ENCODE peak calls at places on chromosomes 4 and X, in seven cellular contexts. One of them, this sample, is unnamed.

GRCh38 chr4:151021637-151022334 is 6.7 kb upstream of the LRBA start:
- ATAC-seq in natural killer cell: no peak
- ATAC-seq in HepG2: no peak
- ATAC-seq in Right ventricle myocardium inferior: no peak
- ATAC-seq in activated CD4-positive, alpha-beta T cell treated with anti-CD3 and anti-CD28 coated beads for 36 hours: no peak
- ATAC-seq in heart left ventricle: no peak
- ATAC-seq in naive thymus-derived CD8-positive, alpha-beta T cell: no peak
- ATAC-seq in this sample: no peak

GRCh38 chrX:22081475-22082092 is 49.5 kb downstream of the PHEX start:
- ATAC-seq in heart left ventricle: no peak
- ATAC-seq in HepG2: peak; percentile 89
- ATAC-seq in natural killer cell: peak; percentile 57
- ATAC-seq in naive thymus-derived CD8-positive, alpha-beta T cell: no peak
- ATAC-seq in Right ventricle myocardium inferior: no peak
- ATAC-seq in activated CD4-positive, alpha-beta T cell treated with anti-CD3 and anti-CD28 coated beads for 36 hours: no peak
- ATAC-seq in this sample: no peak

GRCh38 chr4:8095956-8096689 is 62.5 kb downstream of the ABLIM2 start:
- ATAC-seq in activated CD4-positive, alpha-beta T cell treated with anti-CD3 and anti-CD28 coated beads for 36 hours: no peak
- ATAC-seq in natural killer cell: no peak
- ATAC-seq in HepG2: no peak
- ATAC-seq in Right ventricle myocardium inferior: no peak
- ATAC-seq in naive thymus-derived CD8-positive, alpha-beta T cell: no peak
- ATAC-seq in heart left ventricle: no peak
- ATAC-seq in this sample: no peak

GRCh38 chr4:42501624-42502401 is 104.5 kb downstream of the SHISA3 start:
- ATAC-seq in HepG2: no peak
- ATAC-seq in natural killer cell: no peak
- ATAC-seq in Right ventricle myocardium inferior: no peak
- ATAC-seq in heart left ventricle: no peak
- ATAC-seq in activated CD4-positive, alpha-beta T cell treated with anti-CD3 and anti-CD28 coated beads for 36 hours: no peak
- ATAC-seq in naive thymus-derived CD8-positive, alpha-beta T cell: no peak
- ATAC-seq in this sample: no peak

GRCh38 chr4:1187182-1187581 is 14.8 kb upstream of the SPON2 start:
- ATAC-seq in Right ventricle myocardium inferior: no peak
- ATAC-seq in naive thymus-derived CD8-positive, alpha-beta T cell: peak; percentile 76
- ATAC-seq in heart left ventricle: peak; percentile 13
- ATAC-seq in HepG2: no peak
- ATAC-seq in natural killer cell: peak; percentile 97
- ATAC-seq in activated CD4-positive, alpha-beta T cell treated with anti-CD3 and anti-CD28 coated beads for 36 hours: peak; percentile 95
- ATAC-seq in this sample: no peak

GRCh38 chr4:102809190-102809589 is 18.2 kb downstream of the UBE2D3 start:
- ATAC-seq in heart left ventricle: peak; percentile 90
- ATAC-seq in naive thymus-derived CD8-positive, alpha-beta T cell: peak; percentile 79
- ATAC-seq in activated CD4-positive, alpha-beta T cell treated with anti-CD3 and anti-CD28 coated beads for 36 hours: peak; percentile 87
- ATAC-seq in natural killer cell: peak; percentile 54
- ATAC-seq in HepG2: no peak
- ATAC-seq in Right ventricle myocardium inferior: peak; percentile 85
- ATAC-seq in this sample: no peak

GRCh38 chr4:5069916-5070315 is 18.6 kb downstream of the STK32B start:
- ATAC-seq in HepG2: no peak
- ATAC-seq in Right ventricle myocardium inferior: no peak
- ATAC-seq in heart left ventricle: no peak
- ATAC-seq in natural killer cell: no peak
- ATAC-seq in activated CD4-positive, alpha-beta T cell treated with anti-CD3 and anti-CD28 coated beads for 36 hours: no peak
- ATAC-seq in naive thymus-derived CD8-positive, alpha-beta T cell: no peak
- ATAC-seq in this sample: no peak

GRCh38 chr4:158710814-158711213 is 12.4 kb downstream of the PPID start:
- ATAC-seq in activated CD4-positive, alpha-beta T cell treated with anti-CD3 and anti-CD28 coated beads for 36 hours: no peak
- ATAC-seq in naive thymus-derived CD8-positive, alpha-beta T cell: no peak
- ATAC-seq in Right ventricle myocardium inferior: no peak
- ATAC-seq in heart left ventricle: no peak
- ATAC-seq in natural killer cell: peak; percentile 32
- ATAC-seq in HepG2: peak; percentile 29
- ATAC-seq in this sample: no peak

GRCh38 chr4:336099-336892 is 1.3 kb upstream of the ZNF141 start:
- ATAC-seq in Right ventricle myocardium inferior: peak; percentile 33
- ATAC-seq in natural killer cell: no peak
- ATAC-seq in HepG2: no peak
- ATAC-seq in heart left ventricle: no peak
- ATAC-seq in naive thymus-derived CD8-positive, alpha-beta T cell: no peak
- ATAC-seq in activated CD4-positive, alpha-beta T cell treated with anti-CD3 and anti-CD28 coated beads for 36 hours: no peak
- ATAC-seq in this sample: peak; percentile 9

GRCh38 chr4:137703225-137703624 is 170.9 kb upstream of the PCDH18 start:
- ATAC-seq in natural killer cell: no peak
- ATAC-seq in Right ventricle myocardium inferior: peak; percentile 80
- ATAC-seq in activated CD4-positive, alpha-beta T cell treated with anti-CD3 and anti-CD28 coated beads for 36 hours: no peak
- ATAC-seq in naive thymus-derived CD8-positive, alpha-beta T cell: no peak
- ATAC-seq in heart left ventricle: peak; percentile 68
- ATAC-seq in HepG2: no peak
- ATAC-seq in this sample: no peak

GRCh38 chr4:2080429-2081300 is 21.5 kb downstream of the NAT8L start:
- ATAC-seq in activated CD4-positive, alpha-beta T cell treated with anti-CD3 and anti-CD28 coated beads for 36 hours: no peak
- ATAC-seq in naive thymus-derived CD8-positive, alpha-beta T cell: no peak
- ATAC-seq in heart left ventricle: peak; percentile 14
- ATAC-seq in Right ventricle myocardium inferior: peak; percentile 27
- ATAC-seq in HepG2: no peak
- ATAC-seq in natural killer cell: no peak
- ATAC-seq in this sample: peak; percentile 65

GRCh38 chrX:49308604-49309269 is 5.3 kb downstream of the GAGE10 start:
- ATAC-seq in Right ventricle myocardium inferior: peak; percentile 75
- ATAC-seq in heart left ventricle: peak; percentile 68
- ATAC-seq in naive thymus-derived CD8-positive, alpha-beta T cell: peak; percentile 81
- ATAC-seq in activated CD4-positive, alpha-beta T cell treated with anti-CD3 and anti-CD28 coated beads for 36 hours: peak; percentile 60
- ATAC-seq in HepG2: peak; percentile 53
- ATAC-seq in natural killer cell: peak; percentile 51
- ATAC-seq in this sample: peak; percentile 46

GRCh38 chrX:130176354-130176776 is 4.6 kb downstream of the RAB33A start:
- ATAC-seq in heart left ventricle: no peak
- ATAC-seq in naive thymus-derived CD8-positive, alpha-beta T cell: no peak
- ATAC-seq in HepG2: no peak
- ATAC-seq in natural killer cell: no peak
- ATAC-seq in Right ventricle myocardium inferior: no peak
- ATAC-seq in activated CD4-positive, alpha-beta T cell treated with anti-CD3 and anti-CD28 coated beads for 36 hours: no peak
- ATAC-seq in this sample: no peak

GRCh38 chr4:47907247-47907646 is 7.1 kb downstream of the NFXL1 start:
- ATAC-seq in heart left ventricle: no peak
- ATAC-seq in Right ventricle myocardium inferior: no peak
- ATAC-seq in natural killer cell: no peak
- ATAC-seq in activated CD4-positive, alpha-beta T cell treated with anti-CD3 and anti-CD28 coated beads for 36 hours: no peak
- ATAC-seq in naive thymus-derived CD8-positive, alpha-beta T cell: no peak
- ATAC-seq in HepG2: no peak
- ATAC-seq in this sample: no peak

This sample was measured in gastroesophageal sphincter.